ENCODE peak calls at places on chromosomes 2 and 18, in six cellular contexts. I is mammary epithelial cell; L is bronchial epithelial cell; N is neural crest cell; X is CD4-positive, alpha-beta T cell; H is brain microvascular endothelial cell. T is an unnamed sample.

GRCh38 chr2:73386342-73386868 is 769 bp downstream of the ALMS1 start:
- DNase-seq in I (no peak), N (no peak), H (no peak), L (no peak), X (no peak), T (no peak)

GRCh38 chr18:61727241-61727640 is 165.6 kb downstream of the RNF152 start:
- DNase-seq in I (peak), N (no peak), L (peak), X (no peak), H (no peak), T (no peak)

GRCh38 chr18:76494181-76494540 is 881 bp downstream of the ZNF516 start:
- DNase-seq in N (peak), X (no peak), L (no peak), I (peak), H (no peak), T (peak)

GRCh38 chr2:160110674-160111239 is 48.3 kb upstream of the PLA2R1 start:
- DNase-seq in X (no peak), H (no peak), N (no peak), I (no peak), L (no peak), T (no peak)

GRCh38 chr18:70671889-70672551 is 383.2 kb downstream of the SOCS6 start:
- DNase-seq in N (no peak), X (peak), L (no peak), I (no peak), H (no peak), T (no peak)

GRCh38 chr2:240806459-240806858 is 13.6 kb downstream of the KIF1A start:
- DNase-seq in X (no peak), H (no peak), I (no peak), L (no peak), N (no peak), T (no peak)

GRCh38 chr2:12202702-12203101 is 456.3 kb downstream of the LPIN1 start:
- DNase-seq in N (no peak), H (peak), X (no peak), L (no peak), I (no peak), T (no peak)

GRCh38 chr2:39266139-39266805 is 22.5 kb upstream of the CDKL4 start:
- DNase-seq in L (peak), I (peak), N (no peak), H (no peak), X (no peak), T (no peak)

GRCh38 chr2:169091256-169091655 is 21.9 kb downstream of the DHRS9 start:
- DNase-seq in I (no peak), X (no peak), H (no peak), N (no peak), L (peak), T (no peak)

GRCh38 chr2:127591221-127591923 is 54.6 kb upstream of the GPR17 start:
- DNase-seq in N (peak), X (peak), I (peak), H (peak), L (peak), T (peak)

GRCh38 chr18:398866-399637 is 101.4 kb downstream of the COLEC12 start:
- DNase-seq in H (no peak), I (no peak), N (no peak), X (no peak), L (no peak), T (no peak)

GRCh38 chr2:105919826-105920225 is 175.1 kb downstream of the NCK2 start:
- DNase-seq in I (peak), H (peak), L (peak), N (peak), X (peak), T (peak)

GRCh38 chr2:231387904-231388724 is 7.4 kb upstream of the B3GNT7 start:
- DNase-seq in N (peak), I (peak), H (peak), L (no peak), X (no peak), T (no peak)

GRCh38 chr2:174682578-174683391 is 81.5 kb downstream of the CHRNA1 start:
- DNase-seq in N (peak), L (no peak), I (no peak), H (peak), X (peak), T (peak)

GRCh38 chr2:240513544-240514287 is 44.1 kb downstream of the ANKMY1 start:
- DNase-seq in X (peak), I (peak), L (peak), N (peak), H (peak), T (peak)

GRCh38 chr2:40049782-40050181 is 270.7 kb upstream of the THUMPD2 start:
- DNase-seq in H (no peak), X (no peak), I (no peak), N (no peak), L (no peak), T (no peak)

GRCh38 chr2:71928734-71929481 is 218.8 kb downstream of the CYP26B1 start:
- DNase-seq in N (peak), X (no peak), I (no peak), H (no peak), L (no peak), T (no peak)

GRCh38 chr2:168025487-168026203 is 221.8 kb downstream of the STK39 start:
- DNase-seq in L (peak), H (no peak), I (no peak), X (no peak), N (no peak), T (no peak)

DNA sequence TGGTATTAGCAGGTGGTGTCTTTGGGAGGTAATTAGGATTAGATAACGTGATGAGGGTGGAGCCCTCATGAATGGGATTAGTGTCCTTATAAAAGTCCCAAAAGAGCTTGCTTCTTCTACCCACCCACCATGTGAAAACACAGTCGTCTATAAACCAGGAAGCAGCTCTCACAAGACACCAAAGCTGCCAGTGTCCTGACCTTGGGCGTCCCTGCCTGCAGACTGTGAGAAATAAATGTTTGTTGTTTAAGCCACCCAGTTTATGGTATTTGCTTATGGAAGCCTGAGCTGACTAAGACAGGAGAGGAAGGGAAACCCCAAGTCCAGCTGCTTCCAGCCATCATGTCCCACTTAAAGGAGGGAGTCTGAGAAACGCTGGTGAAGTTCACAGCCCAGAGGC is 13.6 kb downstream of the ADI1 start:
- DNase-seq in N (no peak), I (no peak), L (no peak), X (no peak), H (no peak), T (no peak)
- TF ChIP-seq CTCF in N (no peak), I (no peak), L (no peak), X (no peak), H (no peak), T (no peak)

DNA sequence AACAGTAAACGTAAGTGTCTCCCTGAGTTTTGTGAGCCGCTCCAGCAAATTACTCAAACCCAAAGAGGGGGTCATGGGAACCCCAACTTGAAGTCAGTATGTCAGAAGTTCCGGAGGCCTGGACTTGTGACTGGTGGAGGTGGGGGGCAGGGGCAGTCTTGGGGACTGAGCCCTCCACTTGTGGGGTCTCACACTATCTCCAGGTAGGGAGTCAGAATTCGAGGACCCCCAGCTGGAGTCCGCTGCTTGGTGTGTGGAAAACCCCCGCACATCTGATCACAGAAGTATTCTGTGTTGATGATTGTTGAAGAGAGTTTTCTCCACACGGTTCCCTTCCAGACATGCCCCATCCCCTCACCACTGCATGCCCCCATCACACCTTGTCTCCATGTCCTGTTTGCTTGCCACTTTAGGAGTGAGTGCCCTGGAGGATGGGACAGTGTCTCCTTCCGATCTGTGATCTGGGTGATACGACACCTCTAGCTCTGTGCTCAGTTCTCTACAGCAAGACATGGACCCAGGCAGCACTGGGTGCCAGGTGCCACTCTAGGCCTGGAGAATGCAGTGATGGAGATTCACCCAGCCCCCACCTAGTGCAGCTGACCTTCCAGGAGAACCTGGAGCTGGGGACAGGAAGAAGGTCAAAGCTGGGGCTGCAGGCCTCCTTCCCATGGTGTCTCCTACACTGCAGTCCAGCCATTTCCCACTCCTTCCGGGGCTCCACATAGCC is 85.6 kb downstream of the TFCP2L1 start:
- DNase-seq in N (no peak), L (no peak), H (no peak), X (no peak), I (no peak), T (no peak)
- TF ChIP-seq CTCF in N (no peak), L (no peak), H (no peak), X (no peak), I (no peak), T (no peak)

GRCh38 chr18:49859006-49859359 is 45.6 kb upstream of the ACAA2 start:
- DNase-seq in X (no peak), I (no peak), N (no peak), H (no peak), L (no peak), T (no peak)
- TF ChIP-seq CTCF in X (no peak), I (no peak), N (peak), H (no peak), L (no peak), T (no peak)

DNA sequence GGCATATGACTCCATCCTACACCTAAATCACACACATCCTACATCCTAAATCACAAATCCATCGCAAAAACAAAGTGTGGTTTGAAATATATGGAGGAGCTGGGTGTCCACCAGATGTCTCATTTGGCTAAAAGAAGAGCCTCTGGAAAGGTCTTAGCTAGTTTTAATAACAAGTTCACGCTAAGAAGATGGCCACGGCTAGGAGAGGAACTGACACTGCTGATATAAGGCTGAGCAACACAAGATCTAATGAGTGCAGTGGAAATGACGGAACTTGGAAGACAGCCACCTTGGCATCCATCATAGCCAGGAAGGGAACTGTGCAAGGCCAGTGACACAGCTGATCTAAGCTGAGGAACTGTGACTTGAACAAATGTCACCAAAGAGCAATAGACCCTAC is 60.0 kb upstream of the AGAP1 start:
- DNase-seq in I (no peak), L (no peak), N (no peak), H (peak), X (no peak), T (no peak)
- TF ChIP-seq CTCF in I (no peak), L (no peak), N (no peak), H (no peak), X (no peak), T (no peak)

GRCh38 chr18:47260924-47261701 is 9.7 kb upstream of the SKOR2 start:
- DNase-seq in L (no peak), I (no peak), N (no peak), H (no peak), X (no peak), T (peak)
- TF ChIP-seq CTCF in L (no peak), I (peak), N (peak), H (peak), X (no peak), T (peak)

GRCh38 chr2:62423235-62423634 is 82.8 kb downstream of the TMEM17 start:
- DNase-seq in L (peak), H (no peak), N (no peak), I (peak), X (no peak), T (no peak)
- TF ChIP-seq CTCF in L (peak), H (peak), N (peak), I (peak), X (no peak), T (no peak)

DNA sequence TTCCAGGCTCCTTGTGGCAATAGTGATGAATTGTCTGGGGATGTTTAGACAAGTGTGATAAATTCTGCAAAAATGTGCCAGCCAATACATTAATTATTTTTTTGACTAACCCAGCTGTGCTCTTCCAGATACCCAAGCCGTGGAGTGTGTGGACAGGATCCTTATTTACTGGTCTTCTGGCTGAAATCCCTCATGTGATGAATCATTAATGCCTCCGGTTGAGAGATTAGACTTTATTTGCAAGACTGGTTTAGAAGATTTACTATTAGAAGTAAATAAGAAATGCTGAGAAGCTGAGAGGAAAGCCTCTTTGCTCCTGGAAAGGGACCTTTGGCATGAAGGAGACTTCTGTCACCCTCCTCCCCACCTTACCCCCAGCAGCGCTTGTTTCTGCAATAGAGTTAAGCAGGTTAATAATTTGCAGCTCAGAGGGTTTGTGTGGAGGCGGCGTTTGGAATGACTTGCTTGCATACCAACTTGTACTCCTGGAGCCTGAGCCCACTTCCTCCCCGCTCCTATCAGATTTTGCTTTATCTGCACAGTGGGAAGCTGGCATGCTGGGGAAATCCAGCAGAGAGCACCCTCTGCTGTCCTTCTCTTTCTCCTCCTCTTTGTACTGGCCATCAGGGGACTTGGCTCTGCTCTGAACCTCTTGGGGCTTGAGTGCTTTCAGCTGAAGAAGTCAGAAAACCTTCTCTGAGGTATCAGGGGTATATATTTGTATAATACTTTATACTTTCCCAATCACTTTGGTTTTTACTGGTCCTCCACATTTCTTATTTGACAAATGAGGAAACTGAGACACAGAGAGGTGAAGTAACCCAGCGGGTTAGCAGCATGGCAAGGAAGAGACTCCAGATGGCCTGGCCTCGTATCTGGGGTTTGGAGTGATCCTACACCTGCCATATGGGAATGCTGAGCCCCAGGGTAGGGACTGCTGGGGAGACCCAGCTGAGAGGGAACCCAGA is 16.3 kb downstream of the SLC3A1 start:
- DNase-seq in H (peak), L (peak), X (no peak), N (no peak), I (peak), T (peak)
- TF ChIP-seq CTCF in H (peak), L (peak), X (no peak), N (peak), I (peak), T (peak)

GRCh38 chr2:232998666-232998985 is 14.4 kb downstream of the NGEF start:
- DNase-seq in X (no peak), I (no peak), L (no peak), H (no peak), N (no peak), T (no peak)

GRCh38 chr2:233002829-233003657 is 10.0 kb downstream of the NGEF start:
- DNase-seq in X (no peak), H (no peak), N (no peak), I (no peak), L (no peak), T (no peak)

GRCh38 chr2:232997749-232998665 is 15.0 kb downstream of the NGEF start:
- DNase-seq in H (no peak), L (no peak), N (no peak), I (no peak), X (no peak), T (no peak)

GRCh38 chr2:233000886-233001750 is 11.9 kb downstream of the NGEF start:
- DNase-seq in H (no peak), I (no peak), X (no peak), N (no peak), L (no peak), T (no peak)

GRCh38 chr2:232999354-232999753 is 13.7 kb downstream of the NGEF start:
- DNase-seq in L (no peak), N (no peak), X (no peak), I (no peak), H (no peak), T (no peak)
- TF ChIP-seq CTCF in L (no peak), N (no peak), X (no peak), I (no peak), H (no peak), T (no peak)

DNA sequence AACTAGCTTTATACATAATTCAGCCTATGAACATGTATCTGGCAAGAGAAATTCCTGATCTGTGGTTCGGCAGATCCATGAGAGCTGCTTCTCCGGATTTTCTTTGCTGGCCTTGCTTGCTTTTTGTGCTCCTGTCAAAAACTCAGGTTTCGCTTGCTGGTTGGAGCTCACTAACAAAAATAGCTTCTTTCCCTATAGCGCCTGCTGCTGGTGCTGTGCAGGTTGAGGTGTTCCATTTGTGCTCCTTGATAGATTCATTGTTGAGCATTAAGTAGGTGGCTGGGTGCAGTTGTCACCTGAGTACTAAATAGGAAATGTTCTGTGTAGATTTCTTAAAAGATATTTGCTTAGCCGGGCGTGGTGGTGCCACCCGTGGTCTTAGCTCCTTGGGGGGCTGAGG is 148.1 kb downstream of the PRPF40A start:
- DNase-seq in H (no peak), L (no peak), N (no peak), X (no peak), I (no peak), T (no peak)
- TF ChIP-seq CTCF in H (no peak), L (no peak), N (no peak), X (no peak), I (no peak), T (no peak)

T was measured in nephron progenitor cell.